ENCODE peak calls at places on chromosomes 13 and 19, in four cellular contexts. U is K562, I is GM12878, T is HepG2. O is an unnamed sample.
A peak's percentile ranks its signal among the peaks of the same experiment; 100 is the strongest.

GRCh38 chr13:80363890-80364503 is 23.1 kb upstream of the SPRY2 start:
- DNase-seq in I (no peak), T (peak; percentile 18), U (no peak), O (peak; percentile 57)

GRCh38 chr19:55113570-55114039 is 3.8 kb downstream of the PPP1R12C start:
- DNase-seq in I (no peak), U (peak; percentile 52), T (peak; percentile 38), O (peak; percentile 48)

GRCh38 chr13:52195052-52195837 is 35.8 kb upstream of the NEK3 start:
- DNase-seq in U (no peak), T (no peak), I (no peak), O (no peak)

GRCh38 chr13:35988648-35989081 is 142.5 kb downstream of the DCLK1 start:
- DNase-seq in I (no peak), U (no peak), T (no peak), O (no peak)

GRCh38 chr13:33787051-33787591 is 30.8 kb upstream of the RFC3 start:
- DNase-seq in T (no peak), U (no peak), I (peak; percentile 33), O (no peak)

GRCh38 chr13:79679334-79679733 is 198.4 kb downstream of the NDFIP2 start:
- DNase-seq in U (peak; percentile 33), T (peak; percentile 53), I (no peak), O (peak; percentile 75)

GRCh38 chr13:93603043-93603442 is 376.4 kb downstream of the GPC6 start:
- DNase-seq in U (no peak), T (no peak), I (no peak), O (no peak)

GRCh38 chr13:72782717-72783116 is 784 bp downstream of the PIBF1 start:
- DNase-seq in T (no peak), I (no peak), U (peak; percentile 5), O (no peak)

GRCh38 chr13:94454906-94455305 is 24.6 kb downstream of the DCT start:
- DNase-seq in I (no peak), T (no peak), U (no peak), O (no peak)

GRCh38 chr13:70960841-70961443 is 852.7 kb upstream of the KLHL1 start:
- DNase-seq in U (no peak), I (peak; percentile 3), T (peak; percentile 18), O (peak; percentile 22)
- TF ChIP-seq TARDBP in U (no peak), I (no peak), T (no peak), O (no peak)

DNA sequence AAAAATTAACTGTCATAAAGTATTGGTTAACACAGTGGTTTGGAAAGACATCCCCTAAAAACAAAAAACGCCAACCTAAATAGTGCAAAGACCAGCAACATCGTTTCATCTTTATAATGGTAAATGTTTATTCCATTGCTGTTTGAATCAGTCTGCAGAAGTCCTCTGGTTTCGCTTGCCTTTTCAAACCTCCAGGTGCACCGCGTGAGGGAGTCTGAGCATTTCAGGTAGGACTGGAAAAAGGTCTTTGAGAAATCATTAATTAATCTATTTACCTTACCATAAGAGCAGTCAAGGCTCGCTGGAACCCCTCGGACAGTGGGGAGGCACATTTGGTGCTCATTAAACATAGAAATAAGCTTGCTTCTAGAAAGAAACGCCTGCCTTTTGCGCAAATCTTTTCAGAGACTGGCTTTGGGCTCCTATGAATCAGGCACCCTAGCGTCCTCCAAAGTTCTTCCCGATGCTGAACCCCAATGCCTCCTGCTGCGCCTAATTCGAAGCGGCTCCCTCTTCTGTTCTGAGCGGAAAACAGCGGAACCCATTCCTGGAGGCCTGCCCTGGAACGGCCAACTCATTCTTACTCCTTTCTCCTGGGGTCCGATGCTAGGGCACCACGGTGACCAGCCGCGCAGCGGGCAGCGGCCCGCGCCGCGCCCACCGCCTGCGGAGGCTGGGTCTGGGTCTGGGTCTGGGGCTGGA is 942 bp upstream of the MTUS2 start:
- DNase-seq in T (no peak), I (no peak), U (peak; percentile 10), O (peak; percentile 34)
- TF ChIP-seq TARDBP in T (no peak), I (no peak), U (no peak), O (no peak)

GRCh38 chr13:64263285-64263684 is 2847.6 kb upstream of the PCDH20 start:
- DNase-seq in U (no peak), T (no peak), I (no peak), O (no peak)

GRCh38 chr13:64266024-64266423 is 2850.4 kb upstream of the PCDH20 start:
- DNase-seq in I (no peak), T (no peak), U (no peak), O (no peak)
- TF ChIP-seq TARDBP in I (no peak), T (no peak), U (no peak), O (no peak)

DNA sequence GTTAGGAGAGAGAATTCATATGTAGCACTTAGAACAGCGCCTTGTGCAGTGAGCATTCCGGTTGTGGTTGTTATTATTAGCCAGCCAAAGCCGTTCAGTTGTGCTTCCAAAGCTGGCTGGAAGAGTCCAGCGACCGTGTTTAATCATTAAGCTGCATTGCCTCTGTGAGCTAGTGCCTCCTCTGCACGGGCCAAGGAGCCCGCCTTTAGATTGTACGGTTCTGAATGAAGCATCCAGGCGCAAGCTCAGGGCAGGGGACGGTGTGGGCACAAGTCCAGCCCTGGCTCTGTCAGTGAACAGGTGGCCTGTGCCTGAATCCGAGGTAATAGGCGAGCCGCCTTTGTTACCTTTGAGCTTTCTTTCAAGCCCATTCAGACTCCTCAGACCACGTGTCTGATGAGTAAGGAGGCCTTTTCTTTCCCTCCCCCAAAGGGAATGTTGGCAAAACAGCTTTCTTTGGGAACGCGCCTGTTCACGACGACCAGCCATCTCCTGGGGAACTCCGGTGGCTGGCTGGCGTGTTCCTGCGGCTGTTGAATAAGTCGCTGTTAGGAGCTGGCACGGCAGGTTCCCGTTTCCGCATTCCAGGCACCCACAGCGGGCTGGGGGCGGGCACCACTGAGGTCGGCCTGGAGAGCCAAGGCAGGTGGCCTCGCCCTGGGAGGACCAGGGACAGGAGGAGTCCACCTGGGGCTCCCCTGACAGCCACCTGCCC is 25.1 kb downstream of the SIPA1L3 start:
- DNase-seq in T (peak; percentile 84), U (no peak), I (no peak), O (no peak)
- TF ChIP-seq TARDBP in T (peak; percentile 45), U (no peak), I (no peak), O (no peak)

GRCh38 chr13:42780044-42780443 is 1.3 kb upstream of the FAM216B start:
- DNase-seq in I (no peak), U (no peak), T (no peak), O (no peak)
- TF ChIP-seq TARDBP in I (no peak), U (no peak), T (no peak), O (no peak)

GRCh38 chr13:26017196-26017921 is 34.5 kb downstream of the SHISA2 start:
- DNase-seq in I (no peak), T (no peak), U (no peak), O (no peak)
- TF ChIP-seq TARDBP in I (no peak), T (no peak), U (no peak), O (no peak)

GRCh38 chr13:41268764-41269163 is 5.4 kb upstream of the MTRF1 start:
- DNase-seq in U (no peak), I (no peak), T (no peak), O (no peak)
- TF ChIP-seq TARDBP in U (no peak), I (no peak), T (no peak), O (no peak)